ENCODE peak calls at places on chromosome 9, in four cellular contexts. One of them, this sample, is unnamed.
A peak's percentile ranks its signal among the peaks of the same experiment; 100 is the strongest.

GRCh38 chr9:100125913-100126312 is 26.9 kb downstream of the INVS start:
- DNase-seq in GM12878: no peak
- DNase-seq in HepG2: no peak
- DNase-seq in HCT116: no peak
- DNase-seq in this sample: no peak

GRCh38 chr9:115133649-115134048 is 15.7 kb upstream of the TNC start:
- DNase-seq in HepG2: no peak
- DNase-seq in HCT116: no peak
- DNase-seq in GM12878: no peak
- DNase-seq in this sample: no peak

GRCh38 chr9:121858788-121859187 is 207.4 kb downstream of the DAB2IP start:
- DNase-seq in HepG2: no peak
- DNase-seq in GM12878: no peak
- DNase-seq in HCT116: no peak
- DNase-seq in this sample: no peak

GRCh38 chr9:110895141-110895912 is 142.9 kb downstream of the LPAR1 start:
- DNase-seq in HCT116: no peak
- DNase-seq in HepG2: no peak
- DNase-seq in GM12878: no peak
- DNase-seq in this sample: no peak

GRCh38 chr9:22354699-22355384 is 91.8 kb upstream of the DMRTA1 start:
- DNase-seq in GM12878: no peak
- DNase-seq in HCT116: no peak
- DNase-seq in HepG2: no peak
- DNase-seq in this sample: no peak

GRCh38 chr9:127565231-127565630 is 46.8 kb upstream of the STXBP1 start:
- DNase-seq in HepG2: no peak
- DNase-seq in HCT116: no peak
- DNase-seq in GM12878: no peak
- DNase-seq in this sample: no peak

GRCh38 chr9:5587024-5587423 is 41.9 kb upstream of the RIC1 start:
- DNase-seq in GM12878: no peak
- DNase-seq in HepG2: no peak
- DNase-seq in HCT116: no peak
- DNase-seq in this sample: no peak

GRCh38 chr9:84381508-84381907 is 41.0 kb upstream of the SLC28A3 start:
- DNase-seq in GM12878: no peak
- DNase-seq in HCT116: no peak
- DNase-seq in HepG2: no peak
- DNase-seq in this sample: no peak

GRCh38 chr9:126761274-126761673 is 43.6 kb upstream of the ZBTB43 start:
- DNase-seq in HepG2: no peak
- DNase-seq in HCT116: no peak
- DNase-seq in GM12878: no peak
- DNase-seq in this sample: no peak

GRCh38 chr9:36665921-36666429 is 93.3 kb downstream of the MELK start:
- DNase-seq in GM12878: peak; percentile 13
- DNase-seq in HepG2: no peak
- DNase-seq in HCT116: no peak
- DNase-seq in this sample: no peak

GRCh38 chr9:36207016-36207415 is 16.3 kb downstream of the CLTA start:
- DNase-seq in HepG2: no peak
- DNase-seq in HCT116: no peak
- DNase-seq in GM12878: no peak
- DNase-seq in this sample: no peak

GRCh38 chr9:100099722-100100042 is 639 bp downstream of the INVS start:
- DNase-seq in GM12878: no peak
- DNase-seq in HCT116: peak; percentile 12
- DNase-seq in HepG2: peak; percentile 35
- DNase-seq in this sample: no peak

GRCh38 chr9:103183569-103184191 is 188.5 kb downstream of the CYLC2 start:
- DNase-seq in HepG2: peak; percentile 9
- DNase-seq in HCT116: no peak
- DNase-seq in GM12878: no peak
- DNase-seq in this sample: no peak

GRCh38 chr9:75185585-75186170 is 97.4 kb downstream of the OSTF1 start:
- DNase-seq in GM12878: no peak
- DNase-seq in HCT116: peak; percentile 38
- DNase-seq in HepG2: peak; percentile 16
- DNase-seq in this sample: no peak

GRCh38 chr9:114007991-114008666 is 70.0 kb downstream of the AMBP start:
- DNase-seq in HepG2: no peak
- DNase-seq in GM12878: no peak
- DNase-seq in HCT116: no peak
- DNase-seq in this sample: no peak

GRCh38 chr9:95504053-95504963 is 12.5 kb downstream of the PTCH1 start:
- DNase-seq in GM12878: no peak
- DNase-seq in HepG2: peak; percentile 88
- DNase-seq in HCT116: no peak
- DNase-seq in this sample: no peak

GRCh38 chr9:95848764-95849163 is 26.7 kb upstream of the ERCC6L2 start:
- DNase-seq in HepG2: no peak
- DNase-seq in GM12878: no peak
- DNase-seq in HCT116: no peak
- DNase-seq in this sample: no peak

GRCh38 chr9:91106415-91106814 is 255.3 kb downstream of the AUH start:
- DNase-seq in HepG2: no peak
- DNase-seq in GM12878: no peak
- DNase-seq in HCT116: no peak
- DNase-seq in this sample: no peak

GRCh38 chr9:131776473-131776872 is 36.6 kb upstream of the RAPGEF1 start:
- DNase-seq in GM12878: no peak
- DNase-seq in HCT116: peak; percentile 13
- DNase-seq in HepG2: peak; percentile 32
- DNase-seq in this sample: no peak

GRCh38 chr9:4489562-4489918 is 728 bp upstream of the SLC1A1 start:
- DNase-seq in GM12878: no peak
- DNase-seq in HepG2: no peak
- DNase-seq in HCT116: no peak
- DNase-seq in this sample: no peak

GRCh38 chr9:2299156-2299842 is 284.2 kb downstream of the SMARCA2 start:
- DNase-seq in HCT116: no peak
- DNase-seq in GM12878: no peak
- DNase-seq in HepG2: no peak
- DNase-seq in this sample: no peak

DNA sequence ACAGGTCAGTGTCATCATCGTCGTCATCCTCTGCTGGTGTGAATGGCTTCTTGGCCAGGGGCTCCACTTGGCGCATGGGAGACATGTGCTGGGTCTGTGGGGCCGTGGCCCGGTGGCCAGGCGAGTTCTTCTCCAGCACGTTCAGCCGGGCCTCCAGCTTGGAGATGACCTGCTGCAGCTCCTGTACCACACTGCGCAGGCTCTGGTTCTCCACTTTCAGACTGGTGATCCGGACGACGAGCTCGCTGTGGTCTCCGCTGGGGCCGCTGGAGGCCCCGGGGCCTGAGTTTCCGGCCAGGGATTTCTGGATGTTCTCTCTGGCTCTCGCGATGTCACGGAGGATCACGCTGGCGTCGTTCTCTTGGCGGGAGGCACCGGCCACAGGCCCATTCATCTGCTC is 40.6 kb downstream of the ZNF484 start:
- DNase-seq in HepG2: no peak
- DNase-seq in GM12878: no peak
- DNase-seq in HCT116: no peak
- DNase-seq in this sample: no peak
- H3K9me3 ChIP-seq in HepG2: peaks cover 13% of the 10 kb centered on the region
- H3K9me3 ChIP-seq in GM12878: peaks cover 4% of the 10 kb centered on the region
- H3K9me3 ChIP-seq in HCT116: no peaks in the 10 kb centered on the region
- H3K9me3 ChIP-seq in this sample: peaks cover 3% of the 10 kb centered on the region

GRCh38 chr9:16410601-16411285 is 459.7 kb downstream of the BNC2 start:
- DNase-seq in HepG2: no peak
- DNase-seq in GM12878: no peak
- DNase-seq in HCT116: no peak
- DNase-seq in this sample: no peak

GRCh38 chr9:16414451-16414850 is 456.0 kb downstream of the BNC2 start:
- DNase-seq in HCT116: no peak
- DNase-seq in HepG2: no peak
- DNase-seq in GM12878: no peak
- DNase-seq in this sample: no peak

GRCh38 chr9:16417101-16417500 is 453.4 kb downstream of the BNC2 start:
- DNase-seq in HCT116: no peak
- DNase-seq in HepG2: no peak
- DNase-seq in GM12878: peak; percentile 45
- DNase-seq in this sample: no peak

GRCh38 chr9:16417749-16418148 is 452.7 kb downstream of the BNC2 start:
- DNase-seq in HepG2: no peak
- DNase-seq in GM12878: no peak
- DNase-seq in HCT116: no peak
- DNase-seq in this sample: no peak

DNA sequence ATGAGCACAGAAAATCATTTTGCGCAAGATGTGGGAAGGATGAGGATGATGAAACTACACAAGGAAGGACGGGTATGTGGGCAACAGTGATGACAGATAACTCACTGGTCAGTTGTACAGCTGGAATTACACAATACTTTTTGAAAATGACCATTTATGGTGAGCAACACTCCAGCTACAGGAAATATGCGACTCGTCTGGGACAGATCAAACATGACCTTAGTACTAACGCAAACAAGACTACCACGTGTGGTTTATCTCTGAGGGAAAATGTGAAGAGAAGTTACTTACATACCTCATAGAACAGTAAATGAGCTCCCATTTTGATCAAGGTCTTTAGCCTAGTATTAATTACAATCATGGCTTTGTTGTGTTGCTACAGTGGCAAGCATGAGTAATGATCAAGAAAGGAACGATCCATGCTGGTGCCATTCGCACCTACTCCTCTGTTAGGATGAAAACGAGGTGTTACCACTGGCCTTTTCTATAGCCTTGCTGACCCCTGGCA is 456.9 kb downstream of the BNC2 start:
- DNase-seq in GM12878: no peak
- DNase-seq in HepG2: peak; percentile 95
- DNase-seq in HCT116: no peak
- DNase-seq in this sample: no peak
- TF ChIP-seq POLR2AphosphoS5 in GM12878: no peak
- TF ChIP-seq POLR2AphosphoS5 in HepG2: no peak
- TF ChIP-seq POLR2AphosphoS5 in HCT116: no peak
- TF ChIP-seq POLR2AphosphoS5 in this sample: no peak

DNA sequence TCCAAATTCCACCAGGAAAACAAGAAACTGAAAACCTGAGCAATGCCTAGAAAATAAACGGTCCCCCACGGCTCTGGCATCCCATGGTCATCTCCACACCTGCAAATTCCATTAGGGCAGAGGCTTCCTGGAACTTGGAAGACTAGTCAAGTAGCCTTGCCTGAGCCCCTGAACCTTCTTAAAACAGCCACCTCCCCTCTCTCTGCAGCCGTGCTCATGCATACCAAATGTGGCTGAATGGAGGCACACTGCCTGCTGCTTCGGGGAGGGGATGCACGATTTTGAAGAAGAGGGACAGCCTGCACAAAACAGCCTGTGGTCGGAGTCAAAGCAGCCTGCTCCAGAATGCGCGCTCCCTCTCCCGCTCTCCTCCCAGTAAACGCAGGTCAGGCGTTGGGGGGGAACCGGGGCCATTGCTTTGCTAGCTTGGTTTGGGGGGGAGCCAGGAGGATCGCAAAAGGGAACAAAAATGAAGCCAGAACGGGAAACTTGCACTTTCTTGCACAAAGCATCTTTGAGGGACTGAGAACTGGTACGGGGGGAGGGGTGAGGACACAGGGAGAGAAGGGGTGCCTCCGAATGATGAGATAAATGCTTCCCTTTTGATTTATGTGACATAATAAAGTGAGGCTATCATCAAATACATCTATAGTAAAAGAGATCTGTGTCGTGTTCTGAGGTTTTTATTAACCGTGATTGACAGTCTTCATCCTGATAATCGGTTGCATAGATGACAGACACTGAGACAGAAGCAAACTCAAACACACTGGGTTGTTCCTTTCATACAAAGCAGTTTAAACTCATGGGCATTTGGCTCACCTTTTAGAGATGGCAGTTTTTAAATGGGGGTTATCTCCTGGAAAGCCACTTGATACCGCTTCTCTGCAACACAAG is at the start of gene TRPM3:
- DNase-seq in HCT116: no peak
- DNase-seq in HepG2: no peak
- DNase-seq in GM12878: no peak
- DNase-seq in this sample: no peak
- H3K9ac ChIP-seq in HCT116: no peak within 1 kb of the TSS
- H3K9ac ChIP-seq in HepG2: no peak within 1 kb of the TSS
- H3K9ac ChIP-seq in GM12878: no peak within 1 kb of the TSS
- H3K9ac ChIP-seq in this sample: no peak within 1 kb of the TSS

GRCh38 chr9:31958572-31958971 is 425.9 kb upstream of the ACO1 start:
- DNase-seq in HepG2: no peak
- DNase-seq in GM12878: no peak
- DNase-seq in HCT116: no peak
- DNase-seq in this sample: no peak
- H3K9me3 ChIP-seq in HepG2: peaks cover 62% of the 10 kb centered on the region
- H3K9me3 ChIP-seq in GM12878: no peaks in the 10 kb centered on the region
- H3K9me3 ChIP-seq in HCT116: peaks cover 14% of the 10 kb centered on the region
- H3K9me3 ChIP-seq in this sample: no peaks in the 10 kb centered on the region

GRCh38 chr9:83307051-83307724 is 231.0 kb downstream of the FRMD3 start:
- DNase-seq in HCT116: no peak
- DNase-seq in GM12878: no peak
- DNase-seq in HepG2: no peak
- DNase-seq in this sample: no peak
- TF ChIP-seq POLR2AphosphoS5 in HCT116: no peak
- TF ChIP-seq POLR2AphosphoS5 in GM12878: no peak
- TF ChIP-seq POLR2AphosphoS5 in HepG2: no peak
- TF ChIP-seq POLR2AphosphoS5 in this sample: no peak

DNA sequence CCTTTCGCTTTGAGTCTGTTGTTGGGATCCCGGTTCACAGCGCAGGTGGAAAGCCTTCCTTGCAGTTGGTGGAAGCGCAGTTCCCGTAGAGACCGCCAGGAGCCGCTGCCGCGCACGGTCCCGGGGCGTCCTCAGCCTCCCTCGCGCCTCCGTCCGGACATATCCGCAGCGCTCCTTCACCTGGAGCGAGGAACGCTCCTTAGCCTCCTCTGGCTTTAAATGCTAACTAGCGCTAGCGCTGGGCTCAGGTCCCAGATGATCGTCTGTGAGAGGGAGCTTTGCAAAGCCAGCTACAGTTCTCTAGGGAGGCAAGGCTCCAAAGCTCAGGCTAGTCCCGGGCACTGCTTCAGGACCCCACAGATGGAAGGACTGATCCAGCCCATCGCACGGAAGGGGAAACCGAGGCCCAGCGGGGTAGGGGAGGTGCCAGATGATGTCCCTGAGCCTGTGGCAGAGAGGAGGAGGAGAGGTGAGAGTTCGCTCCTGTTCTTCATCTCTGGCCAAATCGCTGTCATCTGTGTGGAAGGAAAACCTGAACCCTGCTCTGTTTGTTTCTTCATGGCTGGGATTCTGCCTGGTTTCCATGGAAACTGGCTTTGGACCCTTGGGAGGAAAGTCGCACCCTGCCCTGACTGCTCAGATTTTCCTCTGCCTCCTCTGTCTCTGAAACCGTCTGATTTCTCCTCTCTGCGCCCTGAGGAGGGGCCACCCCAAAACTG is 31.4 kb downstream of the COL15A1 start:
- DNase-seq in GM12878: no peak
- DNase-seq in HepG2: peak; percentile 34
- DNase-seq in HCT116: peak; percentile 61
- DNase-seq in this sample: no peak
- H3K9ac ChIP-seq in GM12878: no peak overlapping the region
- H3K9ac ChIP-seq in HepG2: no peak overlapping the region
- H3K9ac ChIP-seq in HCT116: no peak overlapping the region
- H3K9ac ChIP-seq in this sample: no peak overlapping the region

GRCh38 chr9:120808931-120809330 is 15.7 kb upstream of the FBXW2 start:
- DNase-seq in GM12878: no peak
- DNase-seq in HepG2: no peak
- DNase-seq in HCT116: no peak
- DNase-seq in this sample: no peak

GRCh38 chr9:120807607-120808379 is 14.6 kb upstream of the FBXW2 start:
- DNase-seq in GM12878: no peak
- DNase-seq in HepG2: no peak
- DNase-seq in HCT116: no peak
- DNase-seq in this sample: no peak
- H3K9me3 ChIP-seq in GM12878: peaks cover 4% of the 10 kb centered on the region
- H3K9me3 ChIP-seq in HepG2: peaks cover 31% of the 10 kb centered on the region
- H3K9me3 ChIP-seq in HCT116: peaks cover 8% of the 10 kb centered on the region
- H3K9me3 ChIP-seq in this sample: peaks cover 2% of the 10 kb centered on the region

This sample was measured in SK-N-MC.